ENCODE peak calls at places on chromosomes 11 and 22, in ten cellular contexts. F is A673, W is PC-3, U is HCT116, A is astrocyte, E is MM.1S, J is GM23248, X is fibroblast of lung, Z is mammary epithelial cell, B is K562. H is an unnamed sample.
A peak's percentile ranks its signal among the peaks of the same experiment; 100 is the strongest.

GRCh38 chr11:578276-579035 is 2.2 kb downstream of the PHRF1 start:
- DNase-seq in B (no peak), X (no peak), A (no peak), U (no peak), Z (peak; percentile 42), W (no peak), F (no peak), E (peak; percentile 43), J (no peak), H (no peak)

GRCh38 chr22:23128269-23129108 is 13.3 kb downstream of the RSPH14 start:
- DNase-seq in Z (peak; percentile 47), U (peak; percentile 59), F (peak; percentile 82), A (peak; percentile 63), W (peak; percentile 73), J (peak; percentile 88), E (peak; percentile 69), B (peak; percentile 61), X (peak; percentile 74), H (peak; percentile 91)

GRCh38 chr11:116928102-116928777 is 90.8 kb upstream of the APOA1 start:
- DNase-seq in J (no peak), X (no peak), B (no peak), A (no peak), U (no peak), F (no peak), Z (no peak), W (no peak), E (peak; percentile 57), H (no peak)

GRCh38 chr22:49689255-49689770 is 138.4 kb downstream of the BRD1 start:
- DNase-seq in X (no peak), B (no peak), J (no peak), Z (no peak), F (no peak), W (no peak), U (no peak), E (no peak), A (no peak), H (no peak)

GRCh38 chr22:49390954-49391353 is 436.7 kb downstream of the BRD1 start:
- DNase-seq in F (no peak), E (no peak), X (no peak), J (no peak), W (no peak), A (no peak), U (no peak), Z (no peak), B (no peak), H (no peak)

GRCh38 chr22:30998329-30998728 is 29.3 kb downstream of the TUG1 start:
- DNase-seq in E (no peak), U (no peak), X (no peak), Z (no peak), A (no peak), B (no peak), F (no peak), W (no peak), J (no peak), H (no peak)

GRCh38 chr22:40593460-40594273 is 42.9 kb downstream of the MRTFA start:
- DNase-seq in F (no peak), B (no peak), E (peak; percentile 25), X (no peak), Z (no peak), A (no peak), W (no peak), U (no peak), J (no peak), H (no peak)

GRCh38 chr11:70734379-70734778 is 336.1 kb downstream of the CTTN start:
- DNase-seq in A (no peak), Z (no peak), F (no peak), B (no peak), X (no peak), E (no peak), U (no peak), W (no peak), J (no peak), H (no peak)

GRCh38 chr11:72229336-72229924 is 4.9 kb downstream of the INPPL1 start:
- DNase-seq in A (no peak), U (no peak), X (no peak), F (no peak), J (no peak), B (no peak), E (no peak), Z (no peak), W (no peak), H (no peak)

GRCh38 chr22:23579280-23579679 is 810 bp downstream of the IGLL1 start:
- DNase-seq in F (no peak), W (no peak), B (no peak), U (no peak), X (no peak), Z (no peak), J (no peak), A (no peak), E (no peak), H (no peak)

GRCh38 chr11:28339488-28339887 is 231.3 kb downstream of the METTL15 start:
- DNase-seq in A (no peak), J (no peak), U (no peak), B (no peak), Z (no peak), W (no peak), E (no peak), F (no peak), X (peak; percentile 3), H (no peak)

GRCh38 chr11:102436546-102436945 is 16.0 kb downstream of the TMEM123 start:
- DNase-seq in Z (no peak), F (peak; percentile 58), E (no peak), X (peak; percentile 61), W (no peak), B (no peak), J (peak; percentile 89), A (no peak), U (no peak), H (no peak)
- H3K9me3 ChIP-seq in Z (peaks cover 10% of the 10 kb centered on the region), F (peaks cover 25% of the 10 kb centered on the region), E (no peaks in the 10 kb centered on the region), X (no peaks in the 10 kb centered on the region), W (peaks cover 10% of the 10 kb centered on the region), B (peaks cover 4% of the 10 kb centered on the region), J (no peaks in the 10 kb centered on the region), A (peaks cover 3% of the 10 kb centered on the region), U (peaks cover 3% of the 10 kb centered on the region), H (peaks cover 10% of the 10 kb centered on the region)

GRCh38 chr11:64741393-64742086 is 2.4 kb downstream of the RASGRP2 start:
- DNase-seq in W (no peak), U (no peak), B (no peak), E (no peak), J (no peak), X (no peak), Z (no peak), F (no peak), A (no peak), H (peak; percentile 30)
- TF ChIP-seq EZH2 in W (no peak), U (no peak), B (no peak), E (no peak), J (no peak), X (no peak), Z (no peak), F (no peak), A (no peak), H (no peak)

GRCh38 chr11:133817449-133817848 is 27.9 kb downstream of the SPATA19 start:
- DNase-seq in A (no peak), Z (no peak), U (no peak), J (no peak), B (no peak), X (no peak), E (no peak), F (no peak), W (no peak), H (no peak)

GRCh38 chr11:133821776-133822175 is 23.5 kb downstream of the SPATA19 start:
- DNase-seq in J (peak; percentile 22), E (peak; percentile 26), F (peak; percentile 70), Z (no peak), W (peak; percentile 33), U (peak; percentile 27), X (peak; percentile 2), A (no peak), B (peak; percentile 57), H (peak; percentile 87)

GRCh38 chr11:133819916-133820315 is 25.4 kb downstream of the SPATA19 start:
- DNase-seq in E (no peak), Z (no peak), X (no peak), U (no peak), B (no peak), W (no peak), A (no peak), F (no peak), J (no peak), H (no peak)

GRCh38 chr11:133818302-133818701 is 27.0 kb downstream of the SPATA19 start:
- DNase-seq in X (no peak), A (no peak), B (no peak), F (no peak), W (no peak), J (no peak), E (no peak), Z (no peak), U (no peak), H (no peak)

GRCh38 chr11:133819114-133819513 is 26.2 kb downstream of the SPATA19 start:
- DNase-seq in E (no peak), B (no peak), W (no peak), X (no peak), J (no peak), A (no peak), U (no peak), Z (no peak), F (no peak), H (no peak)
- H3K9me3 ChIP-seq in E (no peaks in the 10 kb centered on the region), B (no peaks in the 10 kb centered on the region), W (peaks cover 4% of the 10 kb centered on the region), X (no peaks in the 10 kb centered on the region), J (no peaks in the 10 kb centered on the region), A (no peaks in the 10 kb centered on the region), U (no peaks in the 10 kb centered on the region), Z (no peaks in the 10 kb centered on the region), F (no peaks in the 10 kb centered on the region), H (no peaks in the 10 kb centered on the region)

GRCh38 chr11:30586251-30587144 is at the start of gene MPPED2:
- DNase-seq in E (peak; percentile 56), F (peak; percentile 58), X (no peak), A (no peak), W (no peak), Z (no peak), B (peak; percentile 9), J (peak; percentile 17), U (no peak), H (peak; percentile 87)

GRCh38 chr11:30585892-30586250 is 282 bp downstream of the MPPED2 start:
- DNase-seq in E (no peak), J (peak; percentile 20), F (peak; percentile 58), U (no peak), W (no peak), A (no peak), X (no peak), B (no peak), Z (no peak), H (peak; percentile 84)

GRCh38 chr11:30585067-30585891 is 874 bp downstream of the MPPED2 start:
- DNase-seq in A (no peak), X (no peak), W (no peak), U (no peak), Z (no peak), E (peak; percentile 42), B (no peak), J (peak; percentile 13), F (peak; percentile 44), H (peak; percentile 63)

GRCh38 chr11:30581646-30582045 is 4.5 kb downstream of the MPPED2 start:
- DNase-seq in X (no peak), B (no peak), W (no peak), J (no peak), E (no peak), F (no peak), A (no peak), Z (no peak), U (no peak), H (no peak)

GRCh38 chr11:30583505-30584280 is 2.5 kb downstream of the MPPED2 start:
- DNase-seq in E (no peak), X (no peak), U (no peak), W (no peak), Z (no peak), J (peak; percentile 12), A (no peak), B (no peak), F (no peak), H (peak; percentile 59)
- TF ChIP-seq EZH2 in E (no peak), X (no peak), U (no peak), W (no peak), Z (peak; percentile 60), J (peak; percentile 25), A (no peak), B (no peak), F (peak; percentile 64), H (peak; percentile 60)

GRCh38 chr11:2625183-2625582 is 74.6 kb downstream of the KCNQ1OT1 start:
- DNase-seq in X (no peak), J (no peak), B (no peak), E (no peak), W (no peak), Z (no peak), U (no peak), F (no peak), A (no peak), H (no peak)
- H3K9me3 ChIP-seq in X (no peaks in the 10 kb centered on the region), J (no peaks in the 10 kb centered on the region), B (peaks cover 4% of the 10 kb centered on the region), E (no peaks in the 10 kb centered on the region), W (peaks cover 4% of the 10 kb centered on the region), Z (no peaks in the 10 kb centered on the region), U (no peaks in the 10 kb centered on the region), F (peaks cover 85% of the 10 kb centered on the region), A (no peaks in the 10 kb centered on the region), H (peaks cover 7% of the 10 kb centered on the region)